ENCODE peak calls at places on chromosomes 3 and 15, in eight cellular contexts. F is amniotic stem cell; Q is bronchial epithelial cell; O is T-helper 2 cell; Y is HL-60; G is lower lobe of right lung; V is GM23248; E is naive thymus-derived CD8-positive, alpha-beta T cell. H is an unnamed sample.

GRCh38 chr3:17136251-17136721 is 251.5 kb downstream of the PLCL2 start:
- DNase-seq in V (no peak), Q (no peak), E (no peak), F (no peak), Y (no peak), O (no peak), G (no peak), H (no peak)

GRCh38 chr15:74642724-74643367 is 27.2 kb downstream of the CLK3 start:
- DNase-seq in G (no peak), Q (no peak), O (no peak), F (no peak), Y (no peak), E (no peak), V (peak), H (no peak)

GRCh38 chr3:195102609-195103467 is 168.1 kb downstream of the XXYLT1 start:
- DNase-seq in O (no peak), E (no peak), F (peak), Q (peak), G (no peak), V (peak), Y (no peak), H (peak)

GRCh38 chr3:66338927-66339326 is 118.1 kb downstream of the SLC25A26 start:
- DNase-seq in Y (no peak), V (peak), O (no peak), G (no peak), F (no peak), Q (peak), E (no peak), H (peak)

GRCh38 chr15:84599906-84600305 is 903 bp upstream of the ZSCAN2 start:
- DNase-seq in O (no peak), Y (no peak), G (no peak), F (no peak), V (no peak), Q (no peak), E (no peak), H (no peak)

GRCh38 chr3:17430574-17430973 is 311.9 kb downstream of the TBC1D5 start:
- DNase-seq in O (no peak), G (no peak), Y (no peak), V (no peak), E (no peak), Q (no peak), F (no peak), H (no peak)

GRCh38 chr3:57923101-57923500 is 85.1 kb upstream of the FLNB start:
- DNase-seq in V (no peak), G (no peak), E (no peak), O (no peak), F (no peak), Q (no peak), Y (no peak), H (no peak)

GRCh38 chr3:54433846-54434245 is 311.5 kb downstream of the CACNA2D3 start:
- DNase-seq in F (no peak), V (no peak), Q (no peak), G (no peak), Y (no peak), O (no peak), E (no peak), H (peak)

GRCh38 chr3:5376761-5377160 is 189.3 kb downstream of the EDEM1 start:
- DNase-seq in O (no peak), V (no peak), Q (peak), E (no peak), G (no peak), Y (no peak), F (no peak), H (peak)

GRCh38 chr3:131494706-131495105 is 8.1 kb downstream of the MRPL3 start:
- DNase-seq in F (no peak), Q (no peak), E (no peak), G (no peak), O (no peak), Y (no peak), V (no peak), H (no peak)

GRCh38 chr3:177800565-177800964 is 603.3 kb upstream of the TBL1XR1 start:
- DNase-seq in E (no peak), G (no peak), F (no peak), Q (no peak), V (peak), O (no peak), Y (no peak), H (peak)

GRCh38 chr3:107592073-107592472 is 69.3 kb downstream of the BBX start:
- DNase-seq in Q (no peak), O (no peak), F (no peak), G (no peak), E (no peak), V (no peak), Y (no peak), H (no peak)

GRCh38 chr15:71559098-71559497 is 251.3 kb upstream of the NR2E3 start:
- DNase-seq in F (no peak), V (peak), Y (no peak), G (no peak), Q (peak), E (no peak), O (no peak), H (peak)

GRCh38 chr3:34146596-34146995 is 348.2 kb downstream of the PDCD6IP start:
- DNase-seq in E (no peak), Y (no peak), G (no peak), V (no peak), O (no peak), Q (no peak), F (no peak), H (no peak)

GRCh38 chr3:23758253-23758838 is 47.4 kb upstream of the UBE2E1 start:
- DNase-seq in Q (no peak), V (no peak), F (no peak), O (peak), E (no peak), G (no peak), Y (no peak), H (no peak)

GRCh38 chr3:4897765-4898453 is 81.3 kb upstream of the BHLHE40 start:
- DNase-seq in O (no peak), Y (no peak), E (no peak), F (no peak), Q (no peak), G (no peak), V (peak), H (no peak)

GRCh38 chr15:47300596-47300995 is 416.7 kb upstream of the SEMA6D start:
- DNase-seq in E (no peak), Y (no peak), G (no peak), Q (no peak), F (no peak), O (no peak), V (no peak), H (no peak)

GRCh38 chr3:120661106-120661962 is 20.7 kb downstream of the HGD start:
- DNase-seq in E (no peak), F (no peak), Y (no peak), G (no peak), O (no peak), Q (peak), V (no peak), H (peak)

GRCh38 chr3:164030194-164030593 is 1048.1 kb downstream of the SI start:
- DNase-seq in V (no peak), O (no peak), E (no peak), Y (no peak), F (no peak), Q (peak), G (no peak), H (no peak)

GRCh38 chr15:36883705-36884355 is 216.5 kb downstream of the MEIS2 start:
- DNase-seq in F (peak), Q (peak), E (no peak), Y (peak), O (no peak), V (peak), G (peak), H (peak)

GRCh38 chr3:59317386-59317785 is 267.6 kb upstream of the CFAP20DC start:
- DNase-seq in V (no peak), Y (no peak), O (no peak), E (no peak), F (no peak), Q (peak), G (no peak), H (no peak)

GRCh38 chr3:139343895-139344856 is at the start of gene MRPS22:
- DNase-seq in V (peak), E (peak), Q (peak), O (peak), G (peak), Y (peak), F (peak), H (peak)

GRCh38 chr3:143002727-143003126 is 1.4 kb downstream of the U2SURP start:
- DNase-seq in V (peak), E (no peak), O (no peak), F (no peak), Y (no peak), Q (no peak), G (no peak), H (no peak)

GRCh38 chr3:47009225-47010049 is 30.0 kb downstream of the NBEAL2 start:
- DNase-seq in E (peak), Y (no peak), V (peak), Q (peak), F (peak), G (peak), O (peak), H (no peak)

GRCh38 chr3:161212892-161213291 is 8.2 kb upstream of the NMD3 start:
- DNase-seq in Y (no peak), G (no peak), E (no peak), Q (no peak), V (peak), F (no peak), O (no peak), H (peak)

H was measured in PC-3.